ENCODE peak calls at places on chromosomes 4 and X, in five cellular contexts. One of them, this sample, is unnamed.

GRCh38 chrX:56968980-56969379 is 26.4 kb downstream of the SPIN3 start:
- DNase-seq in epithelial cell of esophagus: peak; percentile 13
- DNase-seq in astrocyte: no peak
- DNase-seq in upper lobe of left lung: no peak
- DNase-seq in AG04449: no peak
- DNase-seq in this sample: no peak

GRCh38 chr4:121741751-121742150 is 23.2 kb downstream of the SMIM43 start:
- DNase-seq in astrocyte: no peak
- DNase-seq in upper lobe of left lung: no peak
- DNase-seq in epithelial cell of esophagus: no peak
- DNase-seq in AG04449: no peak
- DNase-seq in this sample: no peak

GRCh38 chr4:125492957-125493356 is 178.2 kb downstream of the FAT4 start:
- DNase-seq in epithelial cell of esophagus: no peak
- DNase-seq in astrocyte: no peak
- DNase-seq in upper lobe of left lung: no peak
- DNase-seq in AG04449: no peak
- DNase-seq in this sample: no peak

GRCh38 chr4:119870868-119871267 is 195.8 kb downstream of the MAD2L1 start:
- DNase-seq in AG04449: no peak
- DNase-seq in upper lobe of left lung: no peak
- DNase-seq in astrocyte: no peak
- DNase-seq in epithelial cell of esophagus: no peak
- DNase-seq in this sample: no peak

GRCh38 chr4:107304699-107305286 is 268.7 kb upstream of the DKK2 start:
- DNase-seq in upper lobe of left lung: no peak
- DNase-seq in AG04449: no peak
- DNase-seq in epithelial cell of esophagus: no peak
- DNase-seq in astrocyte: no peak
- DNase-seq in this sample: no peak

GRCh38 chrX:24594531-24594930 is 52.6 kb downstream of the PCYT1B start:
- DNase-seq in astrocyte: no peak
- DNase-seq in AG04449: no peak
- DNase-seq in upper lobe of left lung: no peak
- DNase-seq in epithelial cell of esophagus: no peak
- DNase-seq in this sample: no peak

GRCh38 chr4:24594887-24595286 is 10.5 kb upstream of the DHX15 start:
- DNase-seq in AG04449: peak; percentile 72
- DNase-seq in upper lobe of left lung: no peak
- DNase-seq in astrocyte: peak; percentile 47
- DNase-seq in epithelial cell of esophagus: peak; percentile 77
- DNase-seq in this sample: no peak

GRCh38 chrX:38868941-38869378 is 67.7 kb downstream of the MID1IP1 start:
- DNase-seq in astrocyte: peak; percentile 40
- DNase-seq in upper lobe of left lung: no peak
- DNase-seq in AG04449: no peak
- DNase-seq in epithelial cell of esophagus: peak; percentile 66
- DNase-seq in this sample: no peak

GRCh38 chr4:57070461-57070860 is 39.7 kb downstream of the IGFBP7 start:
- DNase-seq in epithelial cell of esophagus: no peak
- DNase-seq in AG04449: no peak
- DNase-seq in astrocyte: no peak
- DNase-seq in upper lobe of left lung: no peak
- DNase-seq in this sample: no peak

GRCh38 chr4:74845834-74846233 is 51.5 kb upstream of the BTC start:
- DNase-seq in astrocyte: no peak
- DNase-seq in epithelial cell of esophagus: peak; percentile 88
- DNase-seq in AG04449: no peak
- DNase-seq in upper lobe of left lung: no peak
- DNase-seq in this sample: no peak

GRCh38 chr4:7887415-7887814 is 52.2 kb downstream of the AFAP1 start:
- DNase-seq in astrocyte: no peak
- DNase-seq in epithelial cell of esophagus: no peak
- DNase-seq in AG04449: no peak
- DNase-seq in upper lobe of left lung: no peak
- DNase-seq in this sample: no peak

GRCh38 chrX:46573331-46573895 is at the start of gene CHST7:
- DNase-seq in AG04449: no peak
- DNase-seq in upper lobe of left lung: peak; percentile 74
- DNase-seq in astrocyte: peak; percentile 55
- DNase-seq in epithelial cell of esophagus: peak; percentile 59
- DNase-seq in this sample: no peak

GRCh38 chr4:153159728-153160221 is 44.5 kb upstream of the TRIM2 start:
- DNase-seq in astrocyte: peak; percentile 88
- DNase-seq in AG04449: peak; percentile 56
- DNase-seq in epithelial cell of esophagus: peak; percentile 19
- DNase-seq in upper lobe of left lung: no peak
- DNase-seq in this sample: no peak

GRCh38 chr4:153153339-153153851 is 50.8 kb upstream of the TRIM2 start:
- DNase-seq in upper lobe of left lung: peak; percentile 41
- DNase-seq in astrocyte: peak; percentile 16
- DNase-seq in AG04449: no peak
- DNase-seq in epithelial cell of esophagus: peak; percentile 28
- DNase-seq in this sample: no peak

GRCh38 chr4:153159016-153159415 is 45.2 kb upstream of the TRIM2 start:
- DNase-seq in epithelial cell of esophagus: no peak
- DNase-seq in astrocyte: no peak
- DNase-seq in upper lobe of left lung: no peak
- DNase-seq in AG04449: no peak
- DNase-seq in this sample: no peak

GRCh38 chr4:153154010-153154975 is 50.0 kb upstream of the TRIM2 start:
- DNase-seq in upper lobe of left lung: peak; percentile 38
- DNase-seq in AG04449: no peak
- DNase-seq in astrocyte: peak; percentile 37
- DNase-seq in epithelial cell of esophagus: peak; percentile 76
- DNase-seq in this sample: no peak

GRCh38 chr4:153156263-153156662 is 48.0 kb upstream of the TRIM2 start:
- DNase-seq in AG04449: no peak
- DNase-seq in astrocyte: no peak
- DNase-seq in epithelial cell of esophagus: no peak
- DNase-seq in upper lobe of left lung: no peak
- DNase-seq in this sample: no peak
- TF ChIP-seq CTCF in AG04449: peak; percentile 18
- TF ChIP-seq CTCF in astrocyte: peak; percentile 12
- TF ChIP-seq CTCF in epithelial cell of esophagus: no peak
- TF ChIP-seq CTCF in upper lobe of left lung: no peak
- TF ChIP-seq CTCF in this sample: no peak

GRCh38 chr4:186471441-186471840 is 83.9 kb downstream of the MTNR1A start:
- DNase-seq in epithelial cell of esophagus: no peak
- DNase-seq in AG04449: no peak
- DNase-seq in astrocyte: no peak
- DNase-seq in upper lobe of left lung: no peak
- DNase-seq in this sample: no peak

GRCh38 chr4:186473933-186474332 is 81.4 kb downstream of the MTNR1A start:
- DNase-seq in AG04449: no peak
- DNase-seq in epithelial cell of esophagus: no peak
- DNase-seq in upper lobe of left lung: no peak
- DNase-seq in astrocyte: no peak
- DNase-seq in this sample: no peak

GRCh38 chr4:186475202-186475601 is 80.2 kb downstream of the MTNR1A start:
- DNase-seq in upper lobe of left lung: no peak
- DNase-seq in astrocyte: no peak
- DNase-seq in AG04449: no peak
- DNase-seq in epithelial cell of esophagus: no peak
- DNase-seq in this sample: no peak

DNA sequence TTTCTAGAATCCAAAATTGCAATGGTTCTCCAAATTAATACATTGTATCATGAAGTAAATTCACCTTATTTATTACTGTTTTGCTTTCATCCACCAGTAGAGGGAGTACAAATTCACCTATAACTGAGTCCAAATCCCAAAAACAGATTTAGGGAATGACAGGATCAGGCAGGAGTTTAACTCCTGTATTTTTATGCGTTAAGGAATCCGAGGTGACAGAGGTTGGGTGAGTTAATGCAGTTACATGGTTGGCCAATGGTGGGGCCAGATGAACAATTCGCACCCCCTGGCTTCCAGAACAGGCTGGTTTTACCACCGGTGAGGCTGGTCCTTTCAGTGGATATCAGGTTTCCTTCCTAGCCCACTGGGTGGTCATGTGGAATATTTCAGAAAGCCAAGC is 82.4 kb downstream of the MTNR1A start:
- DNase-seq in AG04449: no peak
- DNase-seq in upper lobe of left lung: no peak
- DNase-seq in astrocyte: peak; percentile 23
- DNase-seq in epithelial cell of esophagus: peak; percentile 52
- DNase-seq in this sample: no peak
- TF ChIP-seq CTCF in AG04449: peak; percentile 44
- TF ChIP-seq CTCF in upper lobe of left lung: no peak
- TF ChIP-seq CTCF in astrocyte: peak; percentile 55
- TF ChIP-seq CTCF in epithelial cell of esophagus: peak; percentile 53
- TF ChIP-seq CTCF in this sample: no peak

GRCh38 chr4:146315184-146315583 is 100.8 kb downstream of the REELD1 start:
- DNase-seq in AG04449: no peak
- DNase-seq in upper lobe of left lung: no peak
- DNase-seq in epithelial cell of esophagus: no peak
- DNase-seq in astrocyte: no peak
- DNase-seq in this sample: no peak

GRCh38 chr4:146318894-146319293 is 104.6 kb downstream of the REELD1 start:
- DNase-seq in AG04449: no peak
- DNase-seq in astrocyte: no peak
- DNase-seq in epithelial cell of esophagus: no peak
- DNase-seq in upper lobe of left lung: no peak
- DNase-seq in this sample: no peak

DNA sequence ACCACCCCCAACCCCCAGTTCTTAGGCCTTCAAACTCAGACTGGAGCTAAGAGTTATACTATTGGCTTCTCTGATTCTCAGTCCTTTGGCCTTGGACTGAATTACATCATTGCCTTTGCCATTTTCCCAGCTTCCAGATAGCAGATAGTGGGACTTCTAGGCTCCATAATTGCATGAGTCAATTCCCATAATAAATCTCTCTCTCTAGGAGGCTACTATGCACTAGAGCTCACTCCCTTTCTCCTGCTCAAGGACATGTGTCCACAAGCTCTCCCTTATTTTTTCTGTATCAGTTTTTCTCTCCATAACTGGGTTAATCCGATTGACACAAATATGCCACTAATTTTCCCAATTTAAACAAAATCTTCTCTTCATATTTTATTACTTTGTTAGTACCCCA is 103.4 kb downstream of the REELD1 start:
- DNase-seq in epithelial cell of esophagus: no peak
- DNase-seq in AG04449: no peak
- DNase-seq in upper lobe of left lung: no peak
- DNase-seq in astrocyte: no peak
- DNase-seq in this sample: no peak
- TF ChIP-seq CTCF in epithelial cell of esophagus: no peak
- TF ChIP-seq CTCF in AG04449: no peak
- TF ChIP-seq CTCF in upper lobe of left lung: no peak
- TF ChIP-seq CTCF in astrocyte: no peak
- TF ChIP-seq CTCF in this sample: no peak

GRCh38 chrX:66200050-66200664 is 36.1 kb downstream of the HEPH start:
- DNase-seq in astrocyte: no peak
- DNase-seq in epithelial cell of esophagus: peak; percentile 1
- DNase-seq in upper lobe of left lung: no peak
- DNase-seq in AG04449: no peak
- DNase-seq in this sample: no peak

GRCh38 chrX:66203114-66203513 is 39.1 kb downstream of the HEPH start:
- DNase-seq in upper lobe of left lung: no peak
- DNase-seq in epithelial cell of esophagus: no peak
- DNase-seq in astrocyte: no peak
- DNase-seq in AG04449: no peak
- DNase-seq in this sample: no peak

GRCh38 chrX:66200855-66201795 is 37.1 kb downstream of the HEPH start:
- DNase-seq in astrocyte: no peak
- DNase-seq in AG04449: no peak
- DNase-seq in epithelial cell of esophagus: peak; percentile 14
- DNase-seq in upper lobe of left lung: no peak
- DNase-seq in this sample: no peak
- TF ChIP-seq CTCF in astrocyte: peak; percentile 22
- TF ChIP-seq CTCF in AG04449: no peak
- TF ChIP-seq CTCF in epithelial cell of esophagus: no peak
- TF ChIP-seq CTCF in upper lobe of left lung: no peak
- TF ChIP-seq CTCF in this sample: no peak

GRCh38 chrX:131746491-131746968 is 202.7 kb downstream of the OR13H1 start:
- DNase-seq in astrocyte: peak; percentile 57
- DNase-seq in epithelial cell of esophagus: no peak
- DNase-seq in upper lobe of left lung: peak; percentile 68
- DNase-seq in AG04449: no peak
- DNase-seq in this sample: peak; percentile 79

GRCh38 chrX:131752493-131753198 is 208.8 kb downstream of the OR13H1 start:
- DNase-seq in astrocyte: peak; percentile 58
- DNase-seq in upper lobe of left lung: peak; percentile 78
- DNase-seq in epithelial cell of esophagus: no peak
- DNase-seq in AG04449: no peak
- DNase-seq in this sample: peak; percentile 62

GRCh38 chrX:131745942-131746489 is 202.1 kb downstream of the OR13H1 start:
- DNase-seq in astrocyte: no peak
- DNase-seq in AG04449: no peak
- DNase-seq in epithelial cell of esophagus: no peak
- DNase-seq in upper lobe of left lung: no peak
- DNase-seq in this sample: no peak

GRCh38 chrX:131747173-131747572 is 203.3 kb downstream of the OR13H1 start:
- DNase-seq in epithelial cell of esophagus: no peak
- DNase-seq in AG04449: no peak
- DNase-seq in upper lobe of left lung: peak; percentile 75
- DNase-seq in astrocyte: peak; percentile 73
- DNase-seq in this sample: no peak
- TF ChIP-seq CTCF in epithelial cell of esophagus: no peak
- TF ChIP-seq CTCF in AG04449: no peak
- TF ChIP-seq CTCF in upper lobe of left lung: peak; percentile 41
- TF ChIP-seq CTCF in astrocyte: no peak
- TF ChIP-seq CTCF in this sample: no peak

GRCh38 chr4:47913858-47914218 is 545 bp downstream of the NFXL1 start:
- DNase-seq in AG04449: no peak
- DNase-seq in epithelial cell of esophagus: peak; percentile 63
- DNase-seq in astrocyte: no peak
- DNase-seq in upper lobe of left lung: peak; percentile 36
- DNase-seq in this sample: no peak
- TF ChIP-seq CTCF in AG04449: no peak
- TF ChIP-seq CTCF in epithelial cell of esophagus: no peak
- TF ChIP-seq CTCF in astrocyte: no peak
- TF ChIP-seq CTCF in upper lobe of left lung: no peak
- TF ChIP-seq CTCF in this sample: no peak

GRCh38 chr4:98027827-98028226 is 115.4 kb downstream of the STPG2 start:
- DNase-seq in upper lobe of left lung: no peak
- DNase-seq in astrocyte: peak; percentile 3
- DNase-seq in AG04449: no peak
- DNase-seq in epithelial cell of esophagus: peak; percentile 82
- DNase-seq in this sample: no peak
- TF ChIP-seq CTCF in upper lobe of left lung: no peak
- TF ChIP-seq CTCF in astrocyte: peak; percentile 35
- TF ChIP-seq CTCF in AG04449: no peak
- TF ChIP-seq CTCF in epithelial cell of esophagus: peak; percentile 67
- TF ChIP-seq CTCF in this sample: no peak

GRCh38 chrX:119288890-119289393 is 52.9 kb downstream of the PGRMC1 start:
- DNase-seq in astrocyte: no peak
- DNase-seq in upper lobe of left lung: no peak
- DNase-seq in epithelial cell of esophagus: no peak
- DNase-seq in AG04449: no peak
- DNase-seq in this sample: no peak
- TF ChIP-seq CTCF in astrocyte: no peak
- TF ChIP-seq CTCF in upper lobe of left lung: no peak
- TF ChIP-seq CTCF in epithelial cell of esophagus: no peak
- TF ChIP-seq CTCF in AG04449: no peak
- TF ChIP-seq CTCF in this sample: no peak

GRCh38 chr4:68264875-68265565 is 19.5 kb upstream of the TMPRSS11B start:
- DNase-seq in epithelial cell of esophagus: no peak
- DNase-seq in upper lobe of left lung: no peak
- DNase-seq in astrocyte: no peak
- DNase-seq in AG04449: no peak
- DNase-seq in this sample: no peak
- TF ChIP-seq CTCF in epithelial cell of esophagus: no peak
- TF ChIP-seq CTCF in upper lobe of left lung: no peak
- TF ChIP-seq CTCF in astrocyte: no peak
- TF ChIP-seq CTCF in AG04449: no peak
- TF ChIP-seq CTCF in this sample: no peak